ENCODE peak calls at places on chromosomes 5 and 9, in four cellular contexts. L is uterus, S is amniotic stem cell, P is endothelial cell. N is an unnamed sample.

GRCh38 chr5:150562832-150563231 is 54.9 kb downstream of the NDST1 start:
- DNase-seq in L (peak), S (no peak), P (peak), N (no peak)

GRCh38 chr5:132478498-132478855 is 12.1 kb downstream of the IRF1 start:
- DNase-seq in L (no peak), S (no peak), P (no peak), N (no peak)

GRCh38 chr5:137703565-137703964 is 32.3 kb downstream of the KLHL3 start:
- DNase-seq in L (no peak), S (no peak), P (no peak), N (no peak)

GRCh38 chr5:61020415-61020814 is 75.4 kb downstream of the NDUFAF2 start:
- DNase-seq in L (no peak), S (no peak), P (no peak), N (no peak)

GRCh38 chr5:12623408-12623807 is 719.2 kb upstream of the CTNND2 start:
- DNase-seq in L (no peak), S (no peak), P (no peak), N (no peak)

GRCh38 chr9:131528186-131528585 is 2.9 kb downstream of the UCK1 start:
- DNase-seq in L (no peak), S (no peak), P (no peak), N (no peak)

GRCh38 chr5:932151-932627 is 39.5 kb downstream of the TRIP13 start:
- DNase-seq in L (no peak), S (no peak), P (no peak), N (peak)

GRCh38 chr5:141762790-141763368 is 80.8 kb upstream of the ARAP3 start:
- DNase-seq in L (no peak), S (no peak), P (no peak), N (no peak)

GRCh38 chr5:100826133-100826532 is 76.9 kb downstream of the ST8SIA4 start:
- DNase-seq in L (no peak), S (no peak), P (no peak), N (no peak)

GRCh38 chr9:100352201-100352726 is 478 bp downstream of the TEX10 start:
- DNase-seq in L (peak), S (no peak), P (peak), N (no peak)

GRCh38 chr5:3276891-3277290 is 318.7 kb upstream of the IRX1 start:
- DNase-seq in L (no peak), S (no peak), P (no peak), N (no peak)

GRCh38 chr5:177035982-177036381 is 13.5 kb downstream of the ZNF346 start:
- DNase-seq in L (no peak), S (no peak), P (no peak), N (no peak)

GRCh38 chr5:66151030-66151429 is 6.9 kb downstream of the SREK1 start:
- DNase-seq in L (no peak), S (no peak), P (no peak), N (no peak)

GRCh38 chr9:93096811-93097382 is 880 bp downstream of the CARD19 start:
- DNase-seq in L (peak), S (no peak), P (no peak), N (no peak)

GRCh38 chr5:163379298-163380155 is 57.9 kb upstream of the CCNG1 start:
- DNase-seq in L (no peak), S (peak), P (no peak), N (no peak)

GRCh38 chr5:39919876-39920275 is 495.1 kb upstream of the DAB2 start:
- DNase-seq in L (no peak), S (no peak), P (no peak), N (no peak)

GRCh38 chr9:76562511-76562911 is 103.5 kb downstream of the GCNT1 start:
- DNase-seq in L (no peak), S (no peak), P (no peak), N (no peak)

GRCh38 chr5:175385691-175386360 is 58.2 kb downstream of the DRD1 start:
- DNase-seq in L (no peak), S (no peak), P (no peak), N (no peak)

GRCh38 chr9:116156621-116157314 is 3.2 kb downstream of the PAPPA start:
- DNase-seq in L (peak), S (peak), P (peak), N (peak)